ENCODE peak calls at places on chromosomes 11 and 22, in nine cellular contexts. R is cardiac fibroblast; H is activated CD4-positive, CD25-positive, alpha-beta regulatory T cell; A is RWPE1; S is mucosa of gallbladder; Z is colonic mucosa; B is NCI-H1930; V is body of pancreas; G is HTR-8/SVneo. J is an unnamed sample.

GRCh38 chr11:32200448-32200847 is 109.6 kb downstream of the RCN1 start:
- DNase-seq in R (no peak), H (no peak), A (no peak), S (no peak), Z (no peak), B (no peak), V (no peak), G (no peak), J (no peak)

GRCh38 chr11:66188580-66188979 is 79.9 kb upstream of the RAB1B start:
- DNase-seq in R (peak), H (no peak), A (peak), S (no peak), Z (no peak), B (no peak), V (no peak), G (peak), J (no peak)

GRCh38 chr11:74820763-74821162 is 72.1 kb downstream of the RNF169 start:
- DNase-seq in R (peak), H (no peak), A (peak), S (no peak), Z (no peak), B (no peak), V (no peak), G (peak), J (no peak)

GRCh38 chr11:130213143-130213978 is 53.8 kb downstream of the ST14 start:
- DNase-seq in R (peak), H (peak), A (peak), S (peak), Z (peak), B (peak), V (peak), G (peak), J (peak)

GRCh38 chr11:69659591-69659990 is 15.6 kb downstream of the LTO1 start:
- DNase-seq in R (no peak), H (no peak), A (no peak), S (no peak), Z (no peak), B (no peak), V (no peak), G (no peak), J (no peak)

GRCh38 chr11:36452231-36452630 is 57.8 kb downstream of the TRAF6 start:
- DNase-seq in R (no peak), H (no peak), A (no peak), S (no peak), Z (no peak), B (no peak), V (no peak), G (no peak), J (no peak)

GRCh38 chr11:78216021-78216420 is 27.3 kb downstream of the USP35 start:
- DNase-seq in R (no peak), H (no peak), A (no peak), S (no peak), Z (no peak), B (no peak), V (no peak), G (no peak), J (peak)

GRCh38 chr22:36297568-36297967 is 44.6 kb downstream of the APOL1 start:
- DNase-seq in R (no peak), H (no peak), A (no peak), S (no peak), Z (no peak), B (no peak), V (no peak), G (no peak), J (no peak)

GRCh38 chr11:79485694-79486093 is 44.9 kb upstream of the TENM4 start:
- DNase-seq in R (no peak), H (no peak), A (no peak), S (no peak), Z (no peak), B (no peak), V (no peak), G (no peak), J (no peak)

GRCh38 chr11:83480811-83481210 is 194.6 kb upstream of the CCDC90B start:
- DNase-seq in R (no peak), H (no peak), A (no peak), S (no peak), Z (no peak), B (no peak), V (no peak), G (no peak), J (no peak)

GRCh38 chr22:29727248-29727551 is 7.4 kb downstream of the CABP7 start:
- DNase-seq in R (peak), H (no peak), A (no peak), S (peak), Z (peak), B (no peak), V (peak), G (peak), J (peak)

GRCh38 chr22:37267128-37267587 is 15.2 kb upstream of the CYTH4 start:
- DNase-seq in R (peak), H (peak), A (peak), S (no peak), Z (peak), B (peak), V (no peak), G (peak), J (no peak)

GRCh38 chr11:66081505-66081904 is 11.4 kb downstream of the PACS1 start:
- DNase-seq in R (peak), H (peak), A (peak), S (peak), Z (peak), B (no peak), V (peak), G (no peak), J (no peak)

GRCh38 chr11:112408551-112408950 is 147.9 kb upstream of the PLET1 start:
- DNase-seq in R (no peak), H (no peak), A (no peak), S (no peak), Z (no peak), B (no peak), V (no peak), G (no peak), J (no peak)